ENCODE peak calls at places on chromosome 19, in five cellular contexts. One of them, this sample, is unnamed.

GRCh38 chr19:2033825-2034159 is 17.3 kb downstream of the MKNK2 start:
- DNase-seq in hepatic stellate cell: no peak
- DNase-seq in HS-5: no peak
- DNase-seq in NCI-H1694: no peak
- DNase-seq in retina: no peak
- DNase-seq in this sample: no peak

GRCh38 chr19:46542428-46543230 is 47.0 kb upstream of the PNMA8B start:
- DNase-seq in retina: peak
- DNase-seq in NCI-H1694: peak
- DNase-seq in HS-5: peak
- DNase-seq in hepatic stellate cell: peak
- DNase-seq in this sample: peak

GRCh38 chr19:7874080-7874856 is at the start of gene PRR36:
- DNase-seq in HS-5: no peak
- DNase-seq in hepatic stellate cell: no peak
- DNase-seq in NCI-H1694: peak
- DNase-seq in retina: peak
- DNase-seq in this sample: no peak

GRCh38 chr19:16938211-16938610 is 49.4 kb downstream of the F2RL3 start:
- DNase-seq in NCI-H1694: no peak
- DNase-seq in HS-5: no peak
- DNase-seq in hepatic stellate cell: no peak
- DNase-seq in retina: no peak
- DNase-seq in this sample: no peak

GRCh38 chr19:52923782-52924593 is 760 bp upstream of the ZNF888 start:
- DNase-seq in retina: no peak
- DNase-seq in hepatic stellate cell: no peak
- DNase-seq in NCI-H1694: no peak
- DNase-seq in HS-5: no peak
- DNase-seq in this sample: no peak

GRCh38 chr19:46133101-46133627 is 8.7 kb upstream of the IGFL3 start:
- DNase-seq in HS-5: peak
- DNase-seq in retina: peak
- DNase-seq in hepatic stellate cell: peak
- DNase-seq in NCI-H1694: no peak
- DNase-seq in this sample: no peak

GRCh38 chr19:16041571-16042386 is 34.5 kb upstream of the TPM4 start:
- DNase-seq in hepatic stellate cell: peak
- DNase-seq in retina: peak
- DNase-seq in HS-5: no peak
- DNase-seq in NCI-H1694: peak
- DNase-seq in this sample: peak

GRCh38 chr19:50838239-50838638 is 4.9 kb upstream of the KLK15 start:
- DNase-seq in hepatic stellate cell: no peak
- DNase-seq in HS-5: no peak
- DNase-seq in retina: no peak
- DNase-seq in NCI-H1694: no peak
- DNase-seq in this sample: no peak

GRCh38 chr19:51456541-51457290 is 1.5 kb downstream of the SIGLEC8 start:
- DNase-seq in hepatic stellate cell: no peak
- DNase-seq in HS-5: no peak
- DNase-seq in retina: no peak
- DNase-seq in NCI-H1694: no peak
- DNase-seq in this sample: no peak

GRCh38 chr19:12703056-12703455 is 6.6 kb upstream of the FBXW9 start:
- DNase-seq in hepatic stellate cell: peak
- DNase-seq in retina: peak
- DNase-seq in NCI-H1694: peak
- DNase-seq in HS-5: no peak
- DNase-seq in this sample: no peak

GRCh38 chr19:4186087-4186993 is 3.9 kb downstream of the ANKRD24 start:
- DNase-seq in HS-5: no peak
- DNase-seq in hepatic stellate cell: peak
- DNase-seq in NCI-H1694: peak
- DNase-seq in retina: peak
- DNase-seq in this sample: peak

GRCh38 chr19:39934584-39935233 is at the start of gene FCGBP:
- DNase-seq in NCI-H1694: no peak
- DNase-seq in retina: no peak
- DNase-seq in hepatic stellate cell: no peak
- DNase-seq in HS-5: no peak
- DNase-seq in this sample: no peak

GRCh38 chr19:19508217-19508616 is 7.1 kb downstream of the TSSK6 start:
- DNase-seq in retina: no peak
- DNase-seq in NCI-H1694: no peak
- DNase-seq in hepatic stellate cell: no peak
- DNase-seq in HS-5: no peak
- DNase-seq in this sample: no peak

GRCh38 chr19:44687898-44688297 is 11.1 kb upstream of the CEACAM16 start:
- DNase-seq in NCI-H1694: no peak
- DNase-seq in retina: no peak
- DNase-seq in hepatic stellate cell: no peak
- DNase-seq in HS-5: no peak
- DNase-seq in this sample: no peak

GRCh38 chr19:29843180-29844051 is 31.6 kb downstream of the CCNE1 start:
- DNase-seq in NCI-H1694: no peak
- DNase-seq in retina: peak
- DNase-seq in HS-5: no peak
- DNase-seq in hepatic stellate cell: peak
- DNase-seq in this sample: no peak

GRCh38 chr19:55258476-55258827 is 365 bp downstream of the PPP6R1 start:
- DNase-seq in HS-5: no peak
- DNase-seq in retina: no peak
- DNase-seq in hepatic stellate cell: peak
- DNase-seq in NCI-H1694: no peak
- DNase-seq in this sample: peak

GRCh38 chr19:3178377-3178972 is at the start of gene S1PR4:
- DNase-seq in HS-5: no peak
- DNase-seq in NCI-H1694: no peak
- DNase-seq in hepatic stellate cell: no peak
- DNase-seq in retina: no peak
- DNase-seq in this sample: peak

GRCh38 chr19:8631425-8631819 is 989 bp downstream of the NFILZ start:
- DNase-seq in NCI-H1694: no peak
- DNase-seq in hepatic stellate cell: peak
- DNase-seq in retina: peak
- DNase-seq in HS-5: no peak
- DNase-seq in this sample: no peak

GRCh38 chr19:30812099-30812684 is 440.0 kb downstream of the ZNF536 start:
- DNase-seq in retina: no peak
- DNase-seq in hepatic stellate cell: no peak
- DNase-seq in NCI-H1694: no peak
- DNase-seq in HS-5: no peak
- DNase-seq in this sample: no peak

GRCh38 chr19:43527860-43528622 is 1.0 kb upstream of the ETHE1 start:
- DNase-seq in HS-5: no peak
- DNase-seq in hepatic stellate cell: no peak
- DNase-seq in retina: no peak
- DNase-seq in NCI-H1694: no peak
- DNase-seq in this sample: no peak

GRCh38 chr19:934865-935422 is 9.1 kb downstream of the ARID3A start:
- DNase-seq in hepatic stellate cell: no peak
- DNase-seq in NCI-H1694: no peak
- DNase-seq in retina: no peak
- DNase-seq in HS-5: no peak
- DNase-seq in this sample: no peak

This sample was measured in stimulated activated naive B cell treated with anti-CD40 and anti-IgM and Interleukin-4, amounts not matched to agents 10 μg/mL and 1 μg/mL and 100 μg/mL, for 72 hours.